ENCODE peak calls at places on chromosomes 6 and 20, in five cellular contexts. M is esophagus squamous epithelium, S is mucosa of descending colon, N is AG09319, B is fibroblast of villous mesenchyme. Z is an unnamed sample.

GRCh38 chr6:117505337-117505736 is 22.9 kb downstream of the DCBLD1 start:
- DNase-seq in B (peak), S (no peak), M (no peak), N (no peak), Z (peak)

GRCh38 chr6:73452107-73452461 is at the start of gene CGAS:
- DNase-seq in B (peak), N (peak), S (peak), M (peak), Z (peak)

GRCh38 chr6:106730264-106730663 is 100.9 kb downstream of the QRSL1 start:
- DNase-seq in M (no peak), N (no peak), S (no peak), B (no peak), Z (no peak)

GRCh38 chr6:27986928-27987725 is 30.1 kb downstream of the OR2B6 start:
- DNase-seq in B (no peak), M (no peak), N (no peak), S (no peak), Z (no peak)

GRCh38 chr20:19143890-19144289 is 68.6 kb upstream of the SLC24A3 start:
- DNase-seq in M (no peak), S (no peak), B (no peak), N (no peak), Z (no peak)

GRCh38 chr6:140809694-140810101 is 1323.0 kb upstream of the GJE1 start:
- DNase-seq in M (no peak), B (peak), N (no peak), S (no peak), Z (no peak)

GRCh38 chr20:44536139-44536538 is 14.3 kb upstream of the SERINC3 start:
- DNase-seq in S (no peak), N (no peak), M (no peak), B (no peak), Z (no peak)

GRCh38 chr6:160337301-160337700 is 10.9 kb upstream of the SLC22A3 start:
- DNase-seq in N (no peak), B (no peak), M (no peak), S (no peak), Z (no peak)

GRCh38 chr6:35092362-35093117 is 48.6 kb downstream of the TCP11 start:
- DNase-seq in M (no peak), B (peak), N (peak), S (no peak), Z (no peak)

GRCh38 chr20:63533388-63533787 is 3.8 kb downstream of the PTK6 start:
- DNase-seq in N (no peak), B (no peak), S (peak), M (no peak), Z (no peak)

GRCh38 chr6:164303092-164304007 is 888.8 kb downstream of the QKI start:
- DNase-seq in N (no peak), M (no peak), B (peak), S (no peak), Z (no peak)

GRCh38 chr20:62838511-62838910 is 21.7 kb downstream of the COL9A3 start:
- DNase-seq in N (no peak), S (peak), M (no peak), B (no peak), Z (no peak)

GRCh38 chr20:62427172-62428007 is at the start of gene RBBP8NL:
- DNase-seq in M (no peak), N (no peak), S (peak), B (no peak), Z (no peak)

GRCh38 chr6:92911301-92911700 is 508.1 kb downstream of the EPHA7 start:
- DNase-seq in M (no peak), S (no peak), N (no peak), B (no peak), Z (no peak)

GRCh38 chr6:56101141-56101553 is 146.2 kb downstream of the COL21A1 start:
- DNase-seq in N (peak), M (no peak), B (peak), S (no peak), Z (no peak)

GRCh38 chr20:59676126-59676876 is 72.0 kb downstream of the PHACTR3 start:
- DNase-seq in B (no peak), N (no peak), S (no peak), M (no peak), Z (no peak)

GRCh38 chr6:113857565-113858066 is 471 bp downstream of the MARCKS start:
- DNase-seq in B (no peak), N (no peak), S (peak), M (no peak), Z (peak)

GRCh38 chr20:47418061-47418616 is 61.6 kb upstream of the ZMYND8 start:
- DNase-seq in N (no peak), B (no peak), S (no peak), M (no peak), Z (no peak)

GRCh38 chr20:4507288-4507719 is 214.4 kb upstream of the PRND start:
- DNase-seq in S (no peak), M (no peak), N (peak), B (peak), Z (no peak)

GRCh38 chr6:155040154-155040553 is 45.0 kb downstream of the TIAM2 start:
- DNase-seq in S (no peak), M (no peak), B (no peak), N (no peak), Z (peak)

GRCh38 chr6:132414761-132415160 is 13.5 kb upstream of the MOXD1 start:
- DNase-seq in S (no peak), M (no peak), N (no peak), B (no peak), Z (no peak)

GRCh38 chr20:49660912-49661311 is 52.8 kb downstream of the B4GALT5 start:
- DNase-seq in M (no peak), B (no peak), N (no peak), S (no peak), Z (no peak)

GRCh38 chr6:64010646-64011045 is 375.0 kb downstream of the PHF3 start:
- DNase-seq in N (no peak), S (no peak), B (no peak), M (no peak), Z (no peak)

GRCh38 chr6:158789115-158789917 is 29.9 kb downstream of the EZR start:
- DNase-seq in S (no peak), M (no peak), B (no peak), N (no peak), Z (peak)

GRCh38 chr6:111129003-111129402 is 41.7 kb downstream of the SLC16A10 start:
- DNase-seq in M (no peak), B (no peak), N (no peak), S (no peak), Z (no peak)

GRCh38 chr6:21598662-21599061 is 5.1 kb downstream of the SOX4 start:
- DNase-seq in B (peak), S (no peak), N (no peak), M (no peak), Z (no peak)

GRCh38 chr6:21597706-21598273 is 4.2 kb downstream of the SOX4 start:
- DNase-seq in B (peak), S (no peak), M (no peak), N (no peak), Z (no peak)

GRCh38 chr6:21596379-21597242 is 3.1 kb downstream of the SOX4 start:
- DNase-seq in M (no peak), S (peak), N (no peak), B (peak), Z (peak)

GRCh38 chr6:21595951-21596378 is 2.4 kb downstream of the SOX4 start:
- DNase-seq in M (no peak), B (no peak), N (no peak), S (no peak), Z (peak)

DNA sequence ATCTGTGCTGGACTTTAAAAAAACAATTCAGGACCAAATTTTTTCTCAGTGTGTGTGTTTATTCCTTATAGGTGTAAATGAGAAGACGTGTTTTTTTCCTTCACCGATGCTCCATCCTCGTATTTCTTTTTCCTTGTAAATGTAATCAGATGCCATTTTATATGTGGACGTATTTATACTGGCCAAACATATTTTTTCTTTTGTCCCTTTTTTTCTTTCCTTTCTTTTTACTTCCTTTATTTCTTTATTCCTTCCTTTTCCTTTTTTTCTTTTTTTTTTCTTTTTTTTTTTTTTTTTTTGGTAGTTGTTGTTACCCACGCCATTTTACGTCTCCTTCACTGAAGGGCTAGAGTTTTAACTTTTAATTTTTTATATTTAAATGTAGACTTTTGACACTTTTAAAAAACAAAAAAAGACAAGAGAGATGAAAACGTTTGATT is 3.7 kb downstream of the SOX4 start:
- DNase-seq in S (no peak), B (no peak), M (no peak), N (no peak), Z (no peak)
- TF ChIP-seq CTCF in S (no peak), B (no peak), M (no peak), N (no peak), Z (no peak)

DNA sequence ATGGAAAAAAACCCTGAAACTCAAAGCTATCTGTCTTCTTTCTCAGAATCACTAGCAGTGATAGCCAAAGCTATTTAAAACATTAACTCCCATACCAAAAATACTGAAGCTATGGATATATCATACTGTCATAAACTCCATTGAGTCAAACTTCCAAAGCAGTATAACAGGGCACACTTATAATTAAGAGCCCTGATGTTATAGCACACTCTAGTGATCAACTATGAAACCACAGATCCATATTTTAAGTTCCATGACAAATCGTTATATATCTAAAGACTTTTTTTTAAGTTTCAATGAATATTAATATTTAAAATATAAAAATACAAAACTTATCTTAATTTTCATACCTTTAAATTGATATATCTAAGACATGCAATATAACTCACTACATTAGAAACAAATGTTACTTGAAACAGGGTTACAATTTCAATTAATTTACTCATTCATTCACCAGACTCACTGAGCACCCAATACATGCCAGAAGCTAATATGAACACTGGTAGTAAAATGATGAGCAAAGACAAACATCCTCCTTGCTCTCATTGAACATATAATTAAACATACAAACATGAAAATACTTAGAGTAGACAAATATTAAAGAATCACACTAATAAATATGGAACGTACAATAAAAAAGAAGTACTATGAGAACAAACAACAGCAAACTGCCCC is 69.3 kb downstream of the IBTK start:
- DNase-seq in S (no peak), B (peak), N (peak), M (no peak), Z (no peak)
- TF ChIP-seq CTCF in S (no peak), B (peak), N (peak), M (peak), Z (no peak)

DNA sequence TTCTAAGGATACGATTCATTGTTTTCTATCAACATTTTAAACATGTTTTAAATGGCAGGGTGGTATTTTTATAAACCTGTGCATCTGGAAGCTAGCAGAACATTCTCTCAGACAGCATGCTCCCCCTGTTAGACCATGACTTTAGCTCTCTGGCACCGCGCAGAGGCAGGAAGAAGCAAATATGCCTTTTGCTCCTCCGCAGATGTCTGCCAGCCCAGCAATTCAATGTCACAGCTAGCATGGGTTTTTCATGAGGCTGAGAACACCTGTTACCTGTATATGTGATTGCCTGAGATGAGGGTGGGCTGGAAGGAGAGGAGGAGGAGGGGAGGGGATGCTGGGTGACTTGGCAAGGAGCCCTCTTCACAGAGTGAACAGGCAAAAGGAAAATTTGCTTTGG is 6.7 kb downstream of the MTCH1 start:
- DNase-seq in M (no peak), B (peak), S (no peak), N (peak), Z (no peak)
- TF ChIP-seq CTCF in M (peak), B (peak), S (no peak), N (peak), Z (no peak)

DNA sequence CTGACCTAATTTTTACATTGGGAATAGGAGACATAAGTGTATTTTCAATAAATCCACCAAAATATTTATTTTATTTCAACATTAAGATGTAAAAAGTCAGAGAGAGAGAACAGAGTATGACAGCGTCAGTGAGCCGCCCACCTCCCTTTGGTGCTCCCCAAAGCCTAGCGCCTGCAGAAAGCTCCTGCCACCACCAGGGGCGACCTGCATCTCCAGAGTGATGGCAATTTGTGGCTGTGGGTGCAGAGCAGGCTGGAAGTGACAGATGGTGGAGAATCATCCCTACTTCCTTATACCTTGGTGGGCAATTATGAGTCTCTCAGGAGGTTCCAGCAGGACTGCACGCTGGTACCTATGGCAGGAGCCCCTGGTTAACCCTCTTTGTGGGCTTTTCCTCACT is 87.3 kb downstream of the PTPRT start:
- DNase-seq in S (no peak), M (no peak), N (no peak), B (no peak), Z (peak)
- TF ChIP-seq CTCF in S (no peak), M (no peak), N (no peak), B (no peak), Z (peak)

GRCh38 chr6:25181923-25182322 is 97.3 kb upstream of the CARMIL1 start:
- DNase-seq in M (no peak), B (no peak), S (no peak), N (no peak), Z (no peak)
- TF ChIP-seq CTCF in M (no peak), B (no peak), S (no peak), N (no peak), Z (no peak)